ENCODE peak calls at places on chromosome 15, in nine cellular contexts. One of them, this sample, is unnamed.

GRCh38 chr15:95410757-95411156 is 919.7 kb upstream of the NR2F2 start:
- DNase-seq in COLO829: no peak
- DNase-seq in amniotic epithelial cell: peak; percentile 57
- DNase-seq in HEK293T: no peak
- DNase-seq in adrenal gland: no peak
- DNase-seq in esophagus squamous epithelium: no peak
- DNase-seq in activated naive CD4-positive, alpha-beta T cell treated with anti-CD3 and anti-CD28 coated beads, Interleukin-2, amount 50 U/mL, for 72 hours: no peak
- DNase-seq in stimulated activated CD4-positive, alpha-beta T cell treated with anti-CD3 and anti-CD28 coated beads, Interleukin-2, amount 100 ng/mL, for 24 hours: no peak
- DNase-seq in epithelial cell of esophagus: no peak
- DNase-seq in this sample: no peak

GRCh38 chr15:69034352-69034751 is 19.9 kb downstream of the NOX5 start:
- DNase-seq in amniotic epithelial cell: peak; percentile 88
- DNase-seq in activated naive CD4-positive, alpha-beta T cell treated with anti-CD3 and anti-CD28 coated beads, Interleukin-2, amount 50 U/mL, for 72 hours: no peak
- DNase-seq in adrenal gland: peak; percentile 6
- DNase-seq in HEK293T: no peak
- DNase-seq in epithelial cell of esophagus: peak; percentile 89
- DNase-seq in COLO829: peak; percentile 25
- DNase-seq in esophagus squamous epithelium: no peak
- DNase-seq in stimulated activated CD4-positive, alpha-beta T cell treated with anti-CD3 and anti-CD28 coated beads, Interleukin-2, amount 100 ng/mL, for 24 hours: no peak
- DNase-seq in this sample: peak; percentile 83

GRCh38 chr15:65385868-65386253 is 8.1 kb upstream of the IGDCC3 start:
- DNase-seq in adrenal gland: no peak
- DNase-seq in esophagus squamous epithelium: no peak
- DNase-seq in epithelial cell of esophagus: no peak
- DNase-seq in HEK293T: no peak
- DNase-seq in amniotic epithelial cell: no peak
- DNase-seq in activated naive CD4-positive, alpha-beta T cell treated with anti-CD3 and anti-CD28 coated beads, Interleukin-2, amount 50 U/mL, for 72 hours: no peak
- DNase-seq in stimulated activated CD4-positive, alpha-beta T cell treated with anti-CD3 and anti-CD28 coated beads, Interleukin-2, amount 100 ng/mL, for 24 hours: no peak
- DNase-seq in COLO829: peak; percentile 47
- DNase-seq in this sample: no peak

GRCh38 chr15:68441045-68441743 is 9.2 kb upstream of the ITGA11 start:
- DNase-seq in stimulated activated CD4-positive, alpha-beta T cell treated with anti-CD3 and anti-CD28 coated beads, Interleukin-2, amount 100 ng/mL, for 24 hours: no peak
- DNase-seq in COLO829: no peak
- DNase-seq in adrenal gland: no peak
- DNase-seq in activated naive CD4-positive, alpha-beta T cell treated with anti-CD3 and anti-CD28 coated beads, Interleukin-2, amount 50 U/mL, for 72 hours: no peak
- DNase-seq in HEK293T: no peak
- DNase-seq in amniotic epithelial cell: peak; percentile 67
- DNase-seq in esophagus squamous epithelium: no peak
- DNase-seq in epithelial cell of esophagus: no peak
- DNase-seq in this sample: no peak

GRCh38 chr15:73002509-73002908 is 49.8 kb upstream of the NEO1 start:
- DNase-seq in esophagus squamous epithelium: no peak
- DNase-seq in activated naive CD4-positive, alpha-beta T cell treated with anti-CD3 and anti-CD28 coated beads, Interleukin-2, amount 50 U/mL, for 72 hours: no peak
- DNase-seq in stimulated activated CD4-positive, alpha-beta T cell treated with anti-CD3 and anti-CD28 coated beads, Interleukin-2, amount 100 ng/mL, for 24 hours: no peak
- DNase-seq in amniotic epithelial cell: peak; percentile 35
- DNase-seq in HEK293T: no peak
- DNase-seq in COLO829: no peak
- DNase-seq in adrenal gland: no peak
- DNase-seq in epithelial cell of esophagus: no peak
- DNase-seq in this sample: no peak

GRCh38 chr15:82045179-82045891 is 483 bp downstream of the MEX3B start:
- DNase-seq in stimulated activated CD4-positive, alpha-beta T cell treated with anti-CD3 and anti-CD28 coated beads, Interleukin-2, amount 100 ng/mL, for 24 hours: peak; percentile 31
- DNase-seq in epithelial cell of esophagus: peak; percentile 43
- DNase-seq in COLO829: no peak
- DNase-seq in adrenal gland: peak; percentile 21
- DNase-seq in esophagus squamous epithelium: no peak
- DNase-seq in amniotic epithelial cell: peak; percentile 31
- DNase-seq in HEK293T: peak; percentile 30
- DNase-seq in activated naive CD4-positive, alpha-beta T cell treated with anti-CD3 and anti-CD28 coated beads, Interleukin-2, amount 50 U/mL, for 72 hours: peak; percentile 40
- DNase-seq in this sample: no peak

GRCh38 chr15:56552668-56553067 is 87.7 kb upstream of the MNS1 start:
- DNase-seq in activated naive CD4-positive, alpha-beta T cell treated with anti-CD3 and anti-CD28 coated beads, Interleukin-2, amount 50 U/mL, for 72 hours: no peak
- DNase-seq in epithelial cell of esophagus: no peak
- DNase-seq in HEK293T: no peak
- DNase-seq in stimulated activated CD4-positive, alpha-beta T cell treated with anti-CD3 and anti-CD28 coated beads, Interleukin-2, amount 100 ng/mL, for 24 hours: no peak
- DNase-seq in adrenal gland: no peak
- DNase-seq in COLO829: no peak
- DNase-seq in amniotic epithelial cell: no peak
- DNase-seq in esophagus squamous epithelium: no peak
- DNase-seq in this sample: no peak

GRCh38 chr15:25862087-25862468 is 1.0 kb downstream of the ATP10A start:
- DNase-seq in stimulated activated CD4-positive, alpha-beta T cell treated with anti-CD3 and anti-CD28 coated beads, Interleukin-2, amount 100 ng/mL, for 24 hours: no peak
- DNase-seq in HEK293T: no peak
- DNase-seq in COLO829: no peak
- DNase-seq in activated naive CD4-positive, alpha-beta T cell treated with anti-CD3 and anti-CD28 coated beads, Interleukin-2, amount 50 U/mL, for 72 hours: no peak
- DNase-seq in amniotic epithelial cell: no peak
- DNase-seq in adrenal gland: no peak
- DNase-seq in epithelial cell of esophagus: no peak
- DNase-seq in esophagus squamous epithelium: no peak
- DNase-seq in this sample: no peak

GRCh38 chr15:70853270-70853854 is 595 bp downstream of the LARP6 start:
- DNase-seq in amniotic epithelial cell: peak; percentile 55
- DNase-seq in stimulated activated CD4-positive, alpha-beta T cell treated with anti-CD3 and anti-CD28 coated beads, Interleukin-2, amount 100 ng/mL, for 24 hours: no peak
- DNase-seq in esophagus squamous epithelium: no peak
- DNase-seq in activated naive CD4-positive, alpha-beta T cell treated with anti-CD3 and anti-CD28 coated beads, Interleukin-2, amount 50 U/mL, for 72 hours: no peak
- DNase-seq in COLO829: no peak
- DNase-seq in epithelial cell of esophagus: peak; percentile 65
- DNase-seq in adrenal gland: no peak
- DNase-seq in HEK293T: peak; percentile 50
- DNase-seq in this sample: peak; percentile 59

GRCh38 chr15:81273200-81273599 is 50.7 kb downstream of the STARD5 start:
- DNase-seq in esophagus squamous epithelium: no peak
- DNase-seq in COLO829: no peak
- DNase-seq in adrenal gland: no peak
- DNase-seq in activated naive CD4-positive, alpha-beta T cell treated with anti-CD3 and anti-CD28 coated beads, Interleukin-2, amount 50 U/mL, for 72 hours: no peak
- DNase-seq in amniotic epithelial cell: no peak
- DNase-seq in HEK293T: no peak
- DNase-seq in stimulated activated CD4-positive, alpha-beta T cell treated with anti-CD3 and anti-CD28 coated beads, Interleukin-2, amount 100 ng/mL, for 24 hours: no peak
- DNase-seq in epithelial cell of esophagus: no peak
- DNase-seq in this sample: no peak

This sample was measured in kidney glomerular epithelial cell.